ENCODE peak calls at places on chromosomes 2 and 18, in five cellular contexts. G, E, R, T and F are unnamed samples.

GRCh38 chr18:13823707-13824395 is at the start of gene MC5R:
- DNase-seq in G (peak; percentile 42), E (peak; percentile 82), R (peak; percentile 27), T (peak; percentile 63), F (peak; percentile 65)

GRCh38 chr2:177327065-177327464 is 62.5 kb upstream of the NFE2L2 start:
- DNase-seq in G (no peak), E (no peak), R (no peak), T (no peak), F (no peak)

GRCh38 chr2:69299772-69300516 is 87.1 kb downstream of the GFPT1 start:
- DNase-seq in G (no peak), E (no peak), R (no peak), T (no peak), F (no peak)

GRCh38 chr2:13919981-13920382 is 712.5 kb upstream of the LRATD1 start:
- DNase-seq in G (no peak), E (no peak), R (peak; percentile 16), T (no peak), F (no peak)

GRCh38 chr2:18047896-18048657 is 169.6 kb downstream of the KCNS3 start:
- DNase-seq in G (no peak), E (no peak), R (peak; percentile 65), T (no peak), F (no peak)

GRCh38 chr2:201383156-201383555 is 26.0 kb upstream of the FLACC1 start:
- DNase-seq in G (no peak), E (no peak), R (peak; percentile 36), T (no peak), F (no peak)

GRCh38 chr2:54787270-54787669 is 63.8 kb downstream of the EML6 start:
- DNase-seq in G (no peak), E (no peak), R (no peak), T (no peak), F (no peak)

GRCh38 chr2:80638759-80639158 is 334.2 kb upstream of the LRRTM1 start:
- DNase-seq in G (no peak), E (no peak), R (no peak), T (no peak), F (no peak)

GRCh38 chr2:183153967-183154366 is 29.7 kb downstream of the NUP35 start:
- DNase-seq in G (no peak), E (no peak), R (no peak), T (no peak), F (no peak)

GRCh38 chr18:68555935-68556334 is 159.0 kb downstream of the TMX3 start:
- DNase-seq in G (no peak), E (no peak), R (no peak), T (no peak), F (no peak)

GRCh38 chr2:240503848-240504247 is 53.9 kb downstream of the ANKMY1 start:
- DNase-seq in G (no peak), E (no peak), R (no peak), T (no peak), F (peak; percentile 60)

GRCh38 chr2:217000406-217000805 is 140.5 kb upstream of the TNP1 start:
- DNase-seq in G (peak; percentile 77), E (no peak), R (no peak), T (no peak), F (no peak)

GRCh38 chr2:229660951-229661350 is 53.4 kb downstream of the DNER start:
- DNase-seq in G (no peak), E (no peak), R (no peak), T (no peak), F (no peak)

GRCh38 chr2:31398881-31399280 is 15.7 kb downstream of the XDH start:
- DNase-seq in G (no peak), E (no peak), R (no peak), T (no peak), F (no peak)

GRCh38 chr18:53629356-53629755 is 595.1 kb downstream of the MBD2 start:
- DNase-seq in G (no peak), E (no peak), R (no peak), T (no peak), F (no peak)

GRCh38 chr2:164757934-164758695 is 83.5 kb downstream of the COBLL1 start:
- DNase-seq in G (no peak), E (no peak), R (peak; percentile 80), T (no peak), F (no peak)

GRCh38 chr2:55154525-55155030 is 77.5 kb downstream of the CLHC1 start:
- DNase-seq in G (no peak), E (no peak), R (no peak), T (no peak), F (no peak)

GRCh38 chr18:21997207-21998143 is 171.9 kb upstream of the GATA6 start:
- DNase-seq in G (peak; percentile 3), E (peak; percentile 23), R (peak; percentile 56), T (no peak), F (no peak)

GRCh38 chr2:3662239-3662638 is 4.2 kb downstream of the ALLC start:
- DNase-seq in G (no peak), E (no peak), R (no peak), T (no peak), F (no peak)

GRCh38 chr2:37872192-37872545 is 52.9 kb upstream of the RMDN2 start:
- DNase-seq in G (no peak), E (no peak), R (no peak), T (no peak), F (no peak)

GRCh38 chr18:36839835-36840234 is 10.9 kb downstream of the KIAA1328 start:
- DNase-seq in G (no peak), E (no peak), R (no peak), T (no peak), F (no peak)

GRCh38 chr2:129189617-129190016 is 789.8 kb upstream of the RAB6C start:
- DNase-seq in G (no peak), E (peak; percentile 26), R (no peak), T (no peak), F (no peak)

GRCh38 chr2:43462866-43463641 is 132.8 kb downstream of the THADA start:
- DNase-seq in G (no peak), E (no peak), R (no peak), T (no peak), F (no peak)

GRCh38 chr18:8747440-8747937 is 42.1 kb downstream of the MTCL1 start:
- DNase-seq in G (no peak), E (no peak), R (peak; percentile 62), T (no peak), F (no peak)

GRCh38 chr2:217978536-217979150 is 24.2 kb downstream of the TNS1 start:
- DNase-seq in G (no peak), E (peak; percentile 80), R (no peak), T (no peak), F (peak; percentile 80)